ENCODE peak calls at places on chromosomes 3 and 15, in five cellular contexts. One of them, this sample, is unnamed.

GRCh38 chr3:24410861-24411260 is 83.8 kb downstream of the THRB start:
- DNase-seq in dermis microvascular lymphatic vessel endothelial cell: no peak
- DNase-seq in activated T-helper 1 cell treated with anti-CD3 and anti-CD28 coated beads, Interleukin-2, amount 50 U/mL, for 16 hours: no peak
- DNase-seq in NCI-H2081: no peak
- DNase-seq in Right ventricle myocardium superior: no peak
- DNase-seq in this sample: no peak

GRCh38 chr15:90558182-90558581 is 28.5 kb downstream of the CRTC3 start:
- DNase-seq in dermis microvascular lymphatic vessel endothelial cell: no peak
- DNase-seq in activated T-helper 1 cell treated with anti-CD3 and anti-CD28 coated beads, Interleukin-2, amount 50 U/mL, for 16 hours: no peak
- DNase-seq in NCI-H2081: no peak
- DNase-seq in Right ventricle myocardium superior: peak; percentile 46
- DNase-seq in this sample: peak; percentile 77

GRCh38 chr15:94887406-94887805 is 656.0 kb downstream of the MCTP2 start:
- DNase-seq in dermis microvascular lymphatic vessel endothelial cell: no peak
- DNase-seq in activated T-helper 1 cell treated with anti-CD3 and anti-CD28 coated beads, Interleukin-2, amount 50 U/mL, for 16 hours: no peak
- DNase-seq in NCI-H2081: no peak
- DNase-seq in Right ventricle myocardium superior: no peak
- DNase-seq in this sample: no peak

GRCh38 chr3:149507491-149508324 is 33.2 kb downstream of the TM4SF4 start:
- DNase-seq in dermis microvascular lymphatic vessel endothelial cell: peak; percentile 60
- DNase-seq in activated T-helper 1 cell treated with anti-CD3 and anti-CD28 coated beads, Interleukin-2, amount 50 U/mL, for 16 hours: no peak
- DNase-seq in NCI-H2081: no peak
- DNase-seq in Right ventricle myocardium superior: no peak
- DNase-seq in this sample: no peak

GRCh38 chr3:37526511-37526910 is 335.2 kb upstream of the CTDSPL start:
- DNase-seq in dermis microvascular lymphatic vessel endothelial cell: no peak
- DNase-seq in activated T-helper 1 cell treated with anti-CD3 and anti-CD28 coated beads, Interleukin-2, amount 50 U/mL, for 16 hours: no peak
- DNase-seq in NCI-H2081: no peak
- DNase-seq in Right ventricle myocardium superior: peak; percentile 88
- DNase-seq in this sample: peak; percentile 89

GRCh38 chr3:149277338-149277813 is 55.7 kb upstream of the CP start:
- DNase-seq in dermis microvascular lymphatic vessel endothelial cell: peak; percentile 85
- DNase-seq in activated T-helper 1 cell treated with anti-CD3 and anti-CD28 coated beads, Interleukin-2, amount 50 U/mL, for 16 hours: no peak
- DNase-seq in NCI-H2081: peak; percentile 65
- DNase-seq in Right ventricle myocardium superior: no peak
- DNase-seq in this sample: no peak

GRCh38 chr15:99340347-99340746 is 89.1 kb downstream of the LRRC28 start:
- DNase-seq in dermis microvascular lymphatic vessel endothelial cell: no peak
- DNase-seq in activated T-helper 1 cell treated with anti-CD3 and anti-CD28 coated beads, Interleukin-2, amount 50 U/mL, for 16 hours: no peak
- DNase-seq in NCI-H2081: no peak
- DNase-seq in Right ventricle myocardium superior: no peak
- DNase-seq in this sample: no peak

GRCh38 chr3:48306860-48307530 is 26.5 kb downstream of the SPINK8 start:
- DNase-seq in dermis microvascular lymphatic vessel endothelial cell: no peak
- DNase-seq in activated T-helper 1 cell treated with anti-CD3 and anti-CD28 coated beads, Interleukin-2, amount 50 U/mL, for 16 hours: no peak
- DNase-seq in NCI-H2081: no peak
- DNase-seq in Right ventricle myocardium superior: no peak
- DNase-seq in this sample: no peak

GRCh38 chr15:35540885-35541284 is 5.1 kb downstream of the DPH6 start:
- DNase-seq in dermis microvascular lymphatic vessel endothelial cell: no peak
- DNase-seq in activated T-helper 1 cell treated with anti-CD3 and anti-CD28 coated beads, Interleukin-2, amount 50 U/mL, for 16 hours: no peak
- DNase-seq in NCI-H2081: no peak
- DNase-seq in Right ventricle myocardium superior: no peak
- DNase-seq in this sample: no peak

GRCh38 chr15:68789041-68789920 is 31.4 kb downstream of the ANP32A start:
- DNase-seq in dermis microvascular lymphatic vessel endothelial cell: no peak
- DNase-seq in activated T-helper 1 cell treated with anti-CD3 and anti-CD28 coated beads, Interleukin-2, amount 50 U/mL, for 16 hours: no peak
- DNase-seq in NCI-H2081: no peak
- DNase-seq in Right ventricle myocardium superior: no peak
- DNase-seq in this sample: no peak

GRCh38 chr3:45180051-45180450 is 33.9 kb upstream of the CDCP1 start:
- DNase-seq in dermis microvascular lymphatic vessel endothelial cell: no peak
- DNase-seq in activated T-helper 1 cell treated with anti-CD3 and anti-CD28 coated beads, Interleukin-2, amount 50 U/mL, for 16 hours: no peak
- DNase-seq in NCI-H2081: no peak
- DNase-seq in Right ventricle myocardium superior: no peak
- DNase-seq in this sample: no peak

GRCh38 chr3:24128195-24129005 is 183.3 kb downstream of the NR1D2 start:
- DNase-seq in dermis microvascular lymphatic vessel endothelial cell: no peak
- DNase-seq in activated T-helper 1 cell treated with anti-CD3 and anti-CD28 coated beads, Interleukin-2, amount 50 U/mL, for 16 hours: no peak
- DNase-seq in NCI-H2081: peak; percentile 30
- DNase-seq in Right ventricle myocardium superior: no peak
- DNase-seq in this sample: no peak